ENCODE peak calls at places on chromosomes 2 and 18, in seven cellular contexts. Q, F, V, W, I, J and E are unnamed samples.

GRCh38 chr2:240898108-240898730 is 2.3 kb upstream of the MAB21L4 start:
- DNase-seq in Q (no peak), F (no peak), V (no peak), W (no peak), I (no peak), J (no peak), E (no peak)

GRCh38 chr2:227335713-227336112 is 10.7 kb downstream of the MFF start:
- DNase-seq in Q (no peak), F (no peak), V (no peak), W (no peak), I (no peak), J (no peak), E (no peak)

GRCh38 chr2:188551671-188552070 is 260.0 kb downstream of the GULP1 start:
- DNase-seq in Q (no peak), F (no peak), V (no peak), W (no peak), I (no peak), J (no peak), E (no peak)

GRCh38 chr2:42171396-42171971 is 2.3 kb downstream of the EML4 start:
- DNase-seq in Q (no peak), F (no peak), V (no peak), W (no peak), I (peak; percentile 55), J (no peak), E (peak; percentile 37)

GRCh38 chr2:28225472-28225915 is 167.2 kb upstream of the FOSL2 start:
- DNase-seq in Q (no peak), F (no peak), V (no peak), W (no peak), I (peak; percentile 56), J (no peak), E (no peak)

GRCh38 chr2:44759823-44760222 is 181.7 kb upstream of the SIX3 start:
- DNase-seq in Q (no peak), F (no peak), V (no peak), W (no peak), I (peak; percentile 13), J (no peak), E (no peak)

GRCh38 chr2:234881413-234882241 is 70.2 kb upstream of the SH3BP4 start:
- DNase-seq in Q (peak; percentile 80), F (peak; percentile 69), V (no peak), W (no peak), I (peak; percentile 97), J (peak; percentile 94), E (peak; percentile 92)

GRCh38 chr18:11387880-11388279 is 221.5 kb upstream of the SLC35G4 start:
- DNase-seq in Q (peak; percentile 72), F (peak; percentile 86), V (no peak), W (no peak), I (peak; percentile 63), J (peak; percentile 27), E (no peak)

GRCh38 chr2:160269365-160269764 is 69.3 kb upstream of the ITGB6 start:
- DNase-seq in Q (no peak), F (no peak), V (no peak), W (no peak), I (no peak), J (peak; percentile 24), E (no peak)

GRCh38 chr2:159557437-159558034 is 58.8 kb downstream of the BAZ2B start:
- DNase-seq in Q (no peak), F (peak; percentile 13), V (no peak), W (no peak), I (peak; percentile 61), J (peak; percentile 13), E (peak; percentile 5)

GRCh38 chr2:127651987-127652550 is 6.1 kb downstream of the GPR17 start:
- DNase-seq in Q (no peak), F (peak; percentile 35), V (no peak), W (no peak), I (no peak), J (no peak), E (no peak)

GRCh38 chr2:25822190-25823117 is 55.8 kb downstream of the ASXL2 start:
- DNase-seq in Q (no peak), F (no peak), V (peak; percentile 18), W (no peak), I (peak; percentile 34), J (peak; percentile 49), E (peak; percentile 25)

GRCh38 chr2:74014813-74015212 is 30.1 kb downstream of the TET3 start:
- DNase-seq in Q (no peak), F (no peak), V (no peak), W (no peak), I (no peak), J (no peak), E (no peak)

GRCh38 chr2:85662899-85663683 is 4.9 kb downstream of the SFTPB start:
- DNase-seq in Q (peak; percentile 73), F (no peak), V (no peak), W (no peak), I (peak; percentile 87), J (peak; percentile 50), E (peak; percentile 89)

GRCh38 chr2:28506112-28506511 is 10.3 kb downstream of the PLB1 start:
- DNase-seq in Q (no peak), F (no peak), V (no peak), W (no peak), I (no peak), J (no peak), E (no peak)

GRCh38 chr2:15841776-15842554 is 98.4 kb upstream of the MYCN start:
- DNase-seq in Q (no peak), F (no peak), V (no peak), W (no peak), I (no peak), J (no peak), E (no peak)